ENCODE peak calls at places on chromosomes 12 and 14, in seven cellular contexts. C is adrenal gland, T is colonic mucosa, G is lower leg skin, J is ovary, Z is MG63, P is prostate gland. W is an unnamed sample.

GRCh38 chr12:130526813-130527212 is 189.1 kb downstream of the PIWIL1 start:
- DNase-seq in C (no peak), T (peak), G (no peak), J (no peak), Z (peak), P (no peak), W (no peak)

GRCh38 chr14:92930737-92931602 is 8.0 kb downstream of the CHGA start:
- DNase-seq in C (no peak), T (no peak), G (no peak), J (no peak), Z (peak), P (no peak), W (peak)

GRCh38 chr12:97267166-97267565 is 195.4 kb upstream of the RMST start:
- DNase-seq in C (no peak), T (no peak), G (no peak), J (no peak), Z (no peak), P (no peak), W (no peak)

GRCh38 chr12:127205781-127206535 is 1061.0 kb upstream of the TMEM132C start:
- DNase-seq in C (no peak), T (no peak), G (no peak), J (no peak), Z (no peak), P (no peak), W (no peak)

GRCh38 chr12:131536337-131536736 is 174.6 kb upstream of the SFSWAP start:
- DNase-seq in C (no peak), T (no peak), G (no peak), J (no peak), Z (no peak), P (no peak), W (no peak)

GRCh38 chr14:105398726-105399440 is 545 bp downstream of the TEX22 start:
- DNase-seq in C (no peak), T (no peak), G (no peak), J (no peak), Z (peak), P (no peak), W (peak)

GRCh38 chr14:20350280-20350679 is 6.8 kb downstream of the PARP2 start:
- DNase-seq in C (no peak), T (no peak), G (no peak), J (no peak), Z (no peak), P (no peak), W (no peak)

GRCh38 chr12:17079251-17079909 is 473.4 kb upstream of the LMO3 start:
- DNase-seq in C (no peak), T (no peak), G (no peak), J (no peak), Z (no peak), P (no peak), W (no peak)

GRCh38 chr14:60722163-60722835 is 1.9 kb downstream of the SIX4 start:
- DNase-seq in C (no peak), T (no peak), G (peak), J (peak), Z (peak), P (peak), W (peak)

GRCh38 chr14:102222009-102222575 is 82.4 kb downstream of the WDR20 start:
- DNase-seq in C (no peak), T (no peak), G (no peak), J (no peak), Z (no peak), P (no peak), W (no peak)

GRCh38 chr12:111434680-111435338 is 29.1 kb downstream of the SH2B3 start:
- DNase-seq in C (peak), T (peak), G (peak), J (peak), Z (peak), P (peak), W (peak)

GRCh38 chr14:32081901-32082300 is 4.8 kb downstream of the ARHGAP5 start:
- DNase-seq in C (no peak), T (no peak), G (no peak), J (no peak), Z (no peak), P (no peak), W (no peak)

GRCh38 chr14:74414380-74414779 is 11.6 kb downstream of the SYNDIG1L start:
- DNase-seq in C (no peak), T (no peak), G (no peak), J (no peak), Z (no peak), P (no peak), W (no peak)

GRCh38 chr12:2902287-2902880 is 11.7 kb downstream of the TULP3 start:
- DNase-seq in C (no peak), T (no peak), G (no peak), J (no peak), Z (peak), P (peak), W (peak)

GRCh38 chr14:21231020-21231652 is 38.1 kb downstream of the HNRNPC start:
- DNase-seq in C (no peak), T (no peak), G (no peak), J (no peak), Z (no peak), P (no peak), W (no peak)

GRCh38 chr12:51911788-51912711 is 4.7 kb downstream of the ACVRL1 start:
- DNase-seq in C (no peak), T (peak), G (peak), J (peak), Z (peak), P (no peak), W (no peak)
- H3K4me3 ChIP-seq in C (no peak), T (peak), G (no peak), J (no peak), Z (no peak), P (no peak), W (no peak)

GRCh38 chr12:770474-770873 is 18.1 kb downstream of the WNK1 start:
- DNase-seq in C (no peak), T (no peak), G (no peak), J (no peak), Z (no peak), P (no peak), W (peak)

GRCh38 chr12:772056-772697 is 19.8 kb downstream of the WNK1 start:
- DNase-seq in C (no peak), T (no peak), G (no peak), J (no peak), Z (no peak), P (no peak), W (no peak)

GRCh38 chr12:777550-778047 is 25.2 kb downstream of the WNK1 start:
- DNase-seq in C (no peak), T (no peak), G (no peak), J (no peak), Z (no peak), P (no peak), W (no peak)

GRCh38 chr12:778615-779014 is 26.2 kb downstream of the WNK1 start:
- DNase-seq in C (no peak), T (no peak), G (no peak), J (no peak), Z (no peak), P (no peak), W (no peak)

DNA sequence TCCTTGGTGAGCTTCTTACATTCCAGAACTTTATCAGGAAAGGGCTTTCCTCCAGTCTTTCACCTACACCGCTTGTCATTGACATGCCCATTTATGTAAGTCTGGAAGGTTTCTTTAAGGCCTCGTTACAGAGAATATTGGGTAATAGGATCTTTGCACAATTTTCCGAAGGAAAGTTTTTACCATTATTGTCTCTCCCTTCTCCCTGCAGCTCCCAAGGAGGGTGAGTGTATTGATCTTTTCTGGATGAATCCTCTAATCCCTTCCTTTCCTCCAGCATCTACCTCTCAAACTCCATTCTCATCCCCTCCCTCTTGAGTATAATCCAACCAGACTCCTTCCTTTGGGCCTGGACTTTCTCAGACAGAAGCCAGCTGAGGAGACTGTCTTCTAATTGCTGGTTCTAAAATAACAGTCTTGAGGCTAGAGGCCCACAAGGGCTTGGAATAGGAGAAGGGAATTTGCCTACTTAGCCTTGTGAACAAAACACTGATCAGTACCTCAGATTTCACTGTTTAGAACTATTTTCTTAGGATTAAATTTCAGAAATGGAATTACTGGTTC is 21.8 kb downstream of the WNK1 start:
- DNase-seq in C (no peak), T (no peak), G (no peak), J (no peak), Z (no peak), P (no peak), W (no peak)
- H3K4me3 ChIP-seq in C (no peak), T (no peak), G (no peak), J (no peak), Z (no peak), P (no peak), W (no peak)

GRCh38 chr12:114680498-114681148 is 3.4 kb downstream of the TBX3 start:
- DNase-seq in C (no peak), T (no peak), G (no peak), J (no peak), Z (no peak), P (no peak), W (no peak)

GRCh38 chr12:114679942-114680341 is 4.0 kb downstream of the TBX3 start:
- DNase-seq in C (no peak), T (no peak), G (no peak), J (no peak), Z (no peak), P (no peak), W (no peak)

GRCh38 chr12:114682920-114683708 is 861 bp downstream of the TBX3 start:
- DNase-seq in C (peak), T (no peak), G (no peak), J (peak), Z (peak), P (no peak), W (peak)

GRCh38 chr12:114682101-114682919 is 1.7 kb downstream of the TBX3 start:
- DNase-seq in C (no peak), T (no peak), G (no peak), J (no peak), Z (no peak), P (no peak), W (no peak)

GRCh38 chr12:114681149-114681849 is 2.7 kb downstream of the TBX3 start:
- DNase-seq in C (no peak), T (no peak), G (peak), J (no peak), Z (peak), P (no peak), W (peak)
- H3K4me3 ChIP-seq in C (peak), T (peak), G (peak), J (peak), Z (peak), P (peak), W (peak)

GRCh38 chr12:116318738-116319050 is 41.2 kb upstream of the MED13L start:
- DNase-seq in C (no peak), T (no peak), G (no peak), J (no peak), Z (peak), P (peak), W (no peak)

GRCh38 chr12:116320839-116321238 is 43.3 kb upstream of the MED13L start:
- DNase-seq in C (no peak), T (no peak), G (no peak), J (no peak), Z (peak), P (no peak), W (peak)

GRCh38 chr12:116319851-116320621 is 42.5 kb upstream of the MED13L start:
- DNase-seq in C (peak), T (peak), G (peak), J (peak), Z (peak), P (peak), W (peak)

GRCh38 chr12:116317986-116318737 is 40.7 kb upstream of the MED13L start:
- DNase-seq in C (no peak), T (no peak), G (no peak), J (no peak), Z (no peak), P (peak), W (no peak)

DNA sequence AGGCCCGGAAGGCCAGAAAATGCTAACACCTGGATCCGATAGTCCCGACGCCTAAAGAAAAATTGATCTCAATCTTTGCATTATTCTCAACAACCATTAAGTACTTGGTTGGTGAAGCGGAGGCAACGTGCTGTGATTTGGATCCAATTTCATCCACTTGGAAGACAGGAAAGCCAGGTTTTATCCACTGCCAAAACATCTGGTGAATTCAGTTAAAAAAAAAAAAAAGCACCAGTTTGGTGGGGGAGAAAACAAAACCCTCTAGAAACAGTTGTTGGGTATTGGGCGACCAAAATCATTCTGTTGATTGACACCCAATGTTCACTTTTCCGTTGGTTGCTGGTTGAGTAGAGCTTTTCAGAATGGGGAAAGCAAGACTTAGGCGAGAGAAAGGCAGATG is 41.8 kb upstream of the MED13L start:
- DNase-seq in C (no peak), T (no peak), G (no peak), J (no peak), Z (peak), P (no peak), W (peak)
- H3K4me3 ChIP-seq in C (no peak), T (no peak), G (no peak), J (no peak), Z (no peak), P (no peak), W (peak)

DNA sequence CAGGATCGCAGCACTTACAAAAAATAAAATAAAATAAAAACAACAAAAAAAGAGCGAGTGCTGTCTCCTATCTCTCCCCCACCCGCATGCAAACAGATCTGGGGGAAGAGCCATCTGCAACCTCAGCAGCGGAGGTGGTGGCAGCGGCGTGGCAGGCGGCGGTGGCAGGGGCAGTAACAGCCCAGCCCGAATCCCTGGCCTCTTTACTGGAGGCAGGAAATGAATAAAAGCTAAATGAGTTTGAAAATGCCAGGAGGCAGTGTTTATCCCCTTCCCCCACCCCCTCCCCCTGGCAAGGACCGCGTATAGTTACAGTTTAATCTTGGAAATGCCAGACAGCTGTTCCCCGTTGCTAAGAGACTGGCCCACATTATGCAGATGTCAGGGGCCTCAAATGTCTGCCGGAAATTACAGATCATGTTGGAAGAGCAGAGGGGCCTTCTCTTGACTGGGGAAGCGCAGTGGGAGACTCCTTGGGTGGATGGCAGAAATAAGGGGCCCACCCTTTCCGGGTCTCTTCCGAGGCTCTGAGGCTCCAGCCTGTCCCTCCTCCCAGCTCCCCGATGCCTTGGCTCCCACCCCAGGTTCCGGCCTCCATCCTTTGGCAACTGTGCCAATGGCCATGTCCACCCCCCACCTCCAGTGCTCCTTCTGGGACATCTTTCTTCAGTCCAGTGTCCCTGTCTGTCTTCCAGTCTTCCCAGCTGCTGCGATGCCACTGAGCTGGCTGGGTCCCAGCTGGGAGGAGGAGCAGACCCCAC is 93.8 kb downstream of the LRRC74A start:
- DNase-seq in C (peak), T (peak), G (no peak), J (peak), Z (peak), P (no peak), W (peak)
- H3K4me3 ChIP-seq in C (no peak), T (no peak), G (no peak), J (no peak), Z (no peak), P (no peak), W (peak)

GRCh38 chr14:54364555-54365415 is 32.0 kb upstream of the CDKN3 start:
- DNase-seq in C (peak), T (no peak), G (no peak), J (no peak), Z (peak), P (peak), W (peak)
- H3K4me3 ChIP-seq in C (no peak), T (no peak), G (no peak), J (no peak), Z (no peak), P (no peak), W (peak)

GRCh38 chr14:35285168-35285990 is 6.8 kb upstream of the PSMA6 start:
- DNase-seq in C (no peak), T (no peak), G (no peak), J (no peak), Z (no peak), P (no peak), W (peak)
- H3K4me3 ChIP-seq in C (no peak), T (no peak), G (no peak), J (no peak), Z (no peak), P (no peak), W (no peak)

GRCh38 chr12:119177724-119178380 is 879 bp upstream of the HSPB8 start:
- DNase-seq in C (no peak), T (no peak), G (no peak), J (no peak), Z (no peak), P (no peak), W (no peak)

GRCh38 chr12:119178544-119179334 is at the start of gene HSPB8:
- DNase-seq in C (peak), T (peak), G (peak), J (peak), Z (peak), P (peak), W (peak)

GRCh38 chr12:119181202-119181601 is 2.5 kb downstream of the HSPB8 start:
- DNase-seq in C (no peak), T (no peak), G (no peak), J (no peak), Z (no peak), P (no peak), W (no peak)

GRCh38 chr12:119180380-119181040 is 1.8 kb downstream of the HSPB8 start:
- DNase-seq in C (no peak), T (peak), G (peak), J (peak), Z (peak), P (no peak), W (peak)

DNA sequence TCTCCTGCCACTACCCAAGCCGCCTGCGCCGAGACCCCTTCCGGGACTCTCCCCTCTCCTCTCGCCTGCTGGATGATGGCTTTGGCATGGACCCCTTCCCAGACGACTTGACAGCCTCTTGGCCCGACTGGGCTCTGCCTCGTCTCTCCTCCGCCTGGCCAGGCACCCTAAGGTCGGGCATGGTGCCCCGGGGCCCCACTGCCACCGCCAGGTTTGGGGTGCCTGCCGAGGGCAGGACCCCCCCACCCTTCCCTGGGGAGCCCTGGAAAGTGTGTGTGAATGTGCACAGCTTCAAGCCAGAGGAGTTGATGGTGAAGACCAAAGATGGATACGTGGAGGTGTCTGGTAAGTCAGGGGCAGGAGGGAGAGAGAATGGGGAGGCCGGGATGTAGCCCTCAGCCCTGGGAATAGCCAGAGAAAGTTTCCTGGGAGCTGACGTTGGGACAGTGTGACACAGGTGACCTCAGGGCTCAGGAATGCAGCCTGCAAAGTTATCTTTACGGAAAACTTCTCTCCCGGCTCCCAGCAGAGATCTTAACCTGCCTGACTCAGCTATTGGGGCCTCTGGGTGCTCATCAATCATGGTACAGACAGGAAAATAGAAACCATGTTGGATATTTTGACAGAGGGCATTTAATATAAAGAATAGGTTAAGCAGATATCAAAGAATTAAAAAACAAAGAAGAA is 747 bp downstream of the HSPB8 start:
- DNase-seq in C (peak), T (no peak), G (no peak), J (no peak), Z (peak), P (peak), W (peak)
- H3K4me3 ChIP-seq in C (no peak), T (peak), G (peak), J (peak), Z (peak), P (peak), W (peak)

GRCh38 chr14:91010153-91010533 is 50.3 kb downstream of the RPS6KA5 start:
- DNase-seq in C (no peak), T (no peak), G (no peak), J (no peak), Z (no peak), P (no peak), W (no peak)

GRCh38 chr14:91008759-91009409 is 51.6 kb downstream of the RPS6KA5 start:
- DNase-seq in C (no peak), T (peak), G (no peak), J (no peak), Z (no peak), P (no peak), W (no peak)

GRCh38 chr14:91005716-91006115 is 54.7 kb downstream of the RPS6KA5 start:
- DNase-seq in C (no peak), T (no peak), G (no peak), J (no peak), Z (no peak), P (no peak), W (no peak)

GRCh38 chr14:91012050-91012449 is 48.4 kb downstream of the RPS6KA5 start:
- DNase-seq in C (no peak), T (no peak), G (no peak), J (no peak), Z (no peak), P (no peak), W (no peak)

DNA sequence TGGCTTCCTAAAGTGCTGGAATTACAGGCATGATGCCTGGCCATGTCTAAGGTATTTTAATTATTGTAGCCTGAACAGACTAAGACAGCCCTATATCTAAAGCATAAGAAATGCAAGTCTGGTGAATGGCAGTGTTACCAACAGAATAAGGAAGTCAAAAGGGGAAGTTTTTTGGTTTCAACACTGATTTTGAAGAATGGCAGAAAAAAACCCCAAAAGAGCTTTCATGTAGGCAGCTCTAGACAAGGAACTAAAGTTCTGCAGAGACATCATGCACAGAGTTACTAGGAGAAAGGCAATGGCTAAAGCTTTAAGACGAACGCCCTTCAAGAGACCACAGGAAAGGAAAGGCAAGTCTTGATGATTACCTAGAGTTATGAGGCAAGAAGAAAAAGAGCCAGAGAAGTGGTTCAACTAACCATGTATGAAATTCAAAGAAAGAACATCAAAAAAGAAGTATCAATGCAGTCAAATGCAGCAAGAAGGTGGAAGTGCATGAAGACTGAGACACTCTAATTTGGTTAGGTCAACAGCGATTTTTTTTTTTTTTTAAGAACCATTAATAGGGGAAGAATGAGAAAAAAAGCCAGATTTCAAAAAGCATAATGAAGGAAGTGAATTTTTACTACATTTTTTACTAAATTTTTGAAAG is 50.8 kb downstream of the RPS6KA5 start:
- DNase-seq in C (no peak), T (no peak), G (no peak), J (no peak), Z (no peak), P (no peak), W (no peak)
- H3K4me3 ChIP-seq in C (no peak), T (no peak), G (no peak), J (no peak), Z (no peak), P (no peak), W (no peak)

W was measured in AG10803.